ENCODE peak calls at places on chromosome X, in eight cellular contexts. One of them, this sample, is unnamed. For H3K36me3, the result is how much of the 10 kb centered on the place peaks cover.

GRCh38 chrX:140563893-140564292 is 59.0 kb upstream of the SOX3 start:
- DNase-seq in esophagus squamous epithelium: no peak
- DNase-seq in ovary: no peak
- DNase-seq in astrocyte: no peak
- DNase-seq in osteoblast: no peak
- DNase-seq in heart left ventricle: no peak
- DNase-seq in IMR-90: no peak
- DNase-seq in right atrium auricular region: no peak
- DNase-seq in this sample: no peak

GRCh38 chrX:138986235-138986634 is 274.7 kb upstream of the FGF13 start:
- DNase-seq in esophagus squamous epithelium: no peak
- DNase-seq in ovary: no peak
- DNase-seq in astrocyte: peak
- DNase-seq in osteoblast: no peak
- DNase-seq in heart left ventricle: no peak
- DNase-seq in IMR-90: no peak
- DNase-seq in right atrium auricular region: no peak
- DNase-seq in this sample: no peak

GRCh38 chrX:119410027-119410819 is 11.1 kb downstream of the SLC25A43 start:
- DNase-seq in esophagus squamous epithelium: peak
- DNase-seq in ovary: peak
- DNase-seq in astrocyte: peak
- DNase-seq in osteoblast: no peak
- DNase-seq in heart left ventricle: no peak
- DNase-seq in IMR-90: peak
- DNase-seq in right atrium auricular region: peak
- DNase-seq in this sample: no peak

GRCh38 chrX:6685489-6685888 is 150.6 kb upstream of the VCX3A start:
- DNase-seq in esophagus squamous epithelium: no peak
- DNase-seq in ovary: no peak
- DNase-seq in astrocyte: no peak
- DNase-seq in osteoblast: no peak
- DNase-seq in heart left ventricle: no peak
- DNase-seq in IMR-90: no peak
- DNase-seq in right atrium auricular region: no peak
- DNase-seq in this sample: no peak

GRCh38 chrX:66635360-66635759 is 3.5 kb downstream of the EDA2R start:
- DNase-seq in esophagus squamous epithelium: no peak
- DNase-seq in ovary: no peak
- DNase-seq in astrocyte: peak
- DNase-seq in osteoblast: peak
- DNase-seq in heart left ventricle: no peak
- DNase-seq in IMR-90: peak
- DNase-seq in right atrium auricular region: no peak
- DNase-seq in this sample: no peak

GRCh38 chrX:82585868-82586267 is 922.2 kb upstream of the POU3F4 start:
- DNase-seq in esophagus squamous epithelium: no peak
- DNase-seq in ovary: no peak
- DNase-seq in astrocyte: no peak
- DNase-seq in osteoblast: no peak
- DNase-seq in heart left ventricle: no peak
- DNase-seq in IMR-90: no peak
- DNase-seq in right atrium auricular region: no peak
- DNase-seq in this sample: no peak

GRCh38 chrX:100625985-100626491 is 10.6 kb downstream of the TSPAN6 start:
- DNase-seq in esophagus squamous epithelium: no peak
- DNase-seq in ovary: no peak
- DNase-seq in astrocyte: peak
- DNase-seq in osteoblast: no peak
- DNase-seq in heart left ventricle: no peak
- DNase-seq in IMR-90: no peak
- DNase-seq in right atrium auricular region: no peak
- DNase-seq in this sample: no peak

GRCh38 chrX:69210513-69211065 is 45.3 kb upstream of the PJA1 start:
- DNase-seq in esophagus squamous epithelium: no peak
- DNase-seq in ovary: no peak
- DNase-seq in astrocyte: no peak
- DNase-seq in osteoblast: no peak
- DNase-seq in heart left ventricle: no peak
- DNase-seq in IMR-90: peak
- DNase-seq in right atrium auricular region: no peak
- DNase-seq in this sample: no peak

GRCh38 chrX:11188664-11189063 is 77.5 kb downstream of the HCCS start:
- DNase-seq in esophagus squamous epithelium: no peak
- DNase-seq in ovary: no peak
- DNase-seq in astrocyte: peak
- DNase-seq in osteoblast: no peak
- DNase-seq in heart left ventricle: no peak
- DNase-seq in IMR-90: peak
- DNase-seq in right atrium auricular region: no peak
- DNase-seq in this sample: no peak

GRCh38 chrX:72621619-72622485 is 49.2 kb upstream of the HDAC8 start:
- DNase-seq in esophagus squamous epithelium: no peak
- DNase-seq in ovary: no peak
- DNase-seq in astrocyte: peak
- DNase-seq in osteoblast: no peak
- DNase-seq in heart left ventricle: no peak
- DNase-seq in IMR-90: peak
- DNase-seq in right atrium auricular region: no peak
- DNase-seq in this sample: no peak

GRCh38 chrX:32289356-32289755 is 922.0 kb downstream of the DMD start:
- DNase-seq in esophagus squamous epithelium: no peak
- DNase-seq in ovary: no peak
- DNase-seq in astrocyte: no peak
- DNase-seq in osteoblast: no peak
- DNase-seq in heart left ventricle: no peak
- DNase-seq in IMR-90: no peak
- DNase-seq in right atrium auricular region: no peak
- DNase-seq in this sample: no peak

GRCh38 chrX:132480581-132481203 is 8.1 kb downstream of the MBNL3 start:
- DNase-seq in esophagus squamous epithelium: no peak
- DNase-seq in ovary: peak
- DNase-seq in astrocyte: peak
- DNase-seq in osteoblast: peak
- DNase-seq in heart left ventricle: peak
- DNase-seq in IMR-90: peak
- DNase-seq in right atrium auricular region: no peak
- DNase-seq in this sample: no peak

GRCh38 chrX:42694260-42694815 is 83.6 kb downstream of the PPP1R2C start:
- DNase-seq in esophagus squamous epithelium: no peak
- DNase-seq in ovary: no peak
- DNase-seq in astrocyte: no peak
- DNase-seq in osteoblast: no peak
- DNase-seq in heart left ventricle: no peak
- DNase-seq in IMR-90: no peak
- DNase-seq in right atrium auricular region: no peak
- DNase-seq in this sample: no peak

GRCh38 chrX:50180073-50180940 is 20.5 kb downstream of the AKAP4 start:
- DNase-seq in esophagus squamous epithelium: no peak
- DNase-seq in ovary: no peak
- DNase-seq in astrocyte: no peak
- DNase-seq in osteoblast: no peak
- DNase-seq in heart left ventricle: no peak
- DNase-seq in IMR-90: no peak
- DNase-seq in right atrium auricular region: no peak
- DNase-seq in this sample: no peak

GRCh38 chrX:40152706-40153334 is 55.1 kb upstream of the BCOR start:
- DNase-seq in esophagus squamous epithelium: no peak
- DNase-seq in ovary: peak
- DNase-seq in astrocyte: no peak
- DNase-seq in osteoblast: peak
- DNase-seq in heart left ventricle: peak
- DNase-seq in IMR-90: no peak
- DNase-seq in right atrium auricular region: no peak
- DNase-seq in this sample: no peak

GRCh38 chrX:39815621-39816020 is 282.1 kb downstream of the BCOR start:
- DNase-seq in esophagus squamous epithelium: no peak
- DNase-seq in ovary: no peak
- DNase-seq in astrocyte: peak
- DNase-seq in osteoblast: peak
- DNase-seq in heart left ventricle: no peak
- DNase-seq in IMR-90: peak
- DNase-seq in right atrium auricular region: no peak
- DNase-seq in this sample: no peak

GRCh38 chrX:41529221-41529620 is 82.1 kb downstream of the NYX start:
- DNase-seq in esophagus squamous epithelium: no peak
- DNase-seq in ovary: no peak
- DNase-seq in astrocyte: no peak
- DNase-seq in osteoblast: no peak
- DNase-seq in heart left ventricle: no peak
- DNase-seq in IMR-90: no peak
- DNase-seq in right atrium auricular region: no peak
- DNase-seq in this sample: no peak
- H3K36me3 ChIP-seq in esophagus squamous epithelium: under half
- H3K36me3 ChIP-seq in ovary: under half
- H3K36me3 ChIP-seq in astrocyte: under half
- H3K36me3 ChIP-seq in osteoblast: under half
- H3K36me3 ChIP-seq in heart left ventricle: under half
- H3K36me3 ChIP-seq in IMR-90: under half
- H3K36me3 ChIP-seq in right atrium auricular region: under half
- H3K36me3 ChIP-seq in this sample: under half

DNA sequence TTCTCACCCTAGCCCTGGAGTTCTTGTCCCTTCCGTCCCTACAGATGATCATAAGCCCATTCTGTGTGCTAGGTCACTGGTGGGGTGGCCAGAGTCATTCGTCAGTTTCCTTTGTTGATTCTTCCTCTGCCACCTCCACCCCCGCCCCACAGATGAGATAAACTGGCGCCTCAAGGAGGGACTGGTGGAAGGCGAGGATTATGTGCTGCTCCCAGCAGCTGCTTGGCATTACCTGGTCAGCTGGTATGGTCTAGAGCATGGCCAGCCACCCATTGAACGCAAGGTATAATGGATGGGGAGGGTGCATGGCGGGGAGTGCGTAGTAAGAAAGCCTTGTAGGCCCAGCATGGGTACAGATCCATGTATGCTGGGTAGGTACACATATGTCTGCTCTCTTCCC is 6.4 kb downstream of the USP11 start:
- DNase-seq in esophagus squamous epithelium: no peak
- DNase-seq in ovary: no peak
- DNase-seq in astrocyte: no peak
- DNase-seq in osteoblast: no peak
- DNase-seq in heart left ventricle: no peak
- DNase-seq in IMR-90: no peak
- DNase-seq in right atrium auricular region: no peak
- DNase-seq in this sample: no peak
- H3K4me3 ChIP-seq in esophagus squamous epithelium: no peak
- H3K4me3 ChIP-seq in ovary: no peak
- H3K4me3 ChIP-seq in astrocyte: no peak
- H3K4me3 ChIP-seq in osteoblast: no peak
- H3K4me3 ChIP-seq in heart left ventricle: no peak
- H3K4me3 ChIP-seq in IMR-90: no peak
- H3K4me3 ChIP-seq in right atrium auricular region: no peak
- H3K4me3 ChIP-seq in this sample: no peak

GRCh38 chrX:1400731-1401471 is 9.0 kb upstream of the SLC25A6 start:
- DNase-seq in esophagus squamous epithelium: no peak
- DNase-seq in ovary: peak
- DNase-seq in astrocyte: no peak
- DNase-seq in osteoblast: no peak
- DNase-seq in heart left ventricle: peak
- DNase-seq in IMR-90: no peak
- DNase-seq in right atrium auricular region: no peak
- DNase-seq in this sample: no peak

GRCh38 chrX:1401611-1402430 is 9.9 kb upstream of the SLC25A6 start:
- DNase-seq in esophagus squamous epithelium: no peak
- DNase-seq in ovary: peak
- DNase-seq in astrocyte: no peak
- DNase-seq in osteoblast: no peak
- DNase-seq in heart left ventricle: peak
- DNase-seq in IMR-90: no peak
- DNase-seq in right atrium auricular region: no peak
- DNase-seq in this sample: no peak

GRCh38 chrX:1407035-1407434 is 15.1 kb upstream of the SLC25A6 start:
- DNase-seq in esophagus squamous epithelium: no peak
- DNase-seq in ovary: no peak
- DNase-seq in astrocyte: no peak
- DNase-seq in osteoblast: no peak
- DNase-seq in heart left ventricle: no peak
- DNase-seq in IMR-90: no peak
- DNase-seq in right atrium auricular region: no peak
- DNase-seq in this sample: no peak

GRCh38 chrX:1400049-1400448 is 8.1 kb upstream of the SLC25A6 start:
- DNase-seq in esophagus squamous epithelium: no peak
- DNase-seq in ovary: no peak
- DNase-seq in astrocyte: no peak
- DNase-seq in osteoblast: no peak
- DNase-seq in heart left ventricle: no peak
- DNase-seq in IMR-90: no peak
- DNase-seq in right atrium auricular region: no peak
- DNase-seq in this sample: no peak

GRCh38 chrX:1403228-1403627 is 11.3 kb upstream of the SLC25A6 start:
- DNase-seq in esophagus squamous epithelium: no peak
- DNase-seq in ovary: peak
- DNase-seq in astrocyte: no peak
- DNase-seq in osteoblast: no peak
- DNase-seq in heart left ventricle: peak
- DNase-seq in IMR-90: no peak
- DNase-seq in right atrium auricular region: no peak
- DNase-seq in this sample: no peak
- H3K36me3 ChIP-seq in esophagus squamous epithelium: under half
- H3K36me3 ChIP-seq in ovary: under half
- H3K36me3 ChIP-seq in astrocyte: under half
- H3K36me3 ChIP-seq in osteoblast: half or more
- H3K36me3 ChIP-seq in heart left ventricle: half or more
- H3K36me3 ChIP-seq in IMR-90: under half
- H3K36me3 ChIP-seq in right atrium auricular region: under half
- H3K36me3 ChIP-seq in this sample: under half

GRCh38 chrX:22958250-22958649 is 41.5 kb upstream of the DDX53 start:
- DNase-seq in esophagus squamous epithelium: no peak
- DNase-seq in ovary: no peak
- DNase-seq in astrocyte: no peak
- DNase-seq in osteoblast: no peak
- DNase-seq in heart left ventricle: no peak
- DNase-seq in IMR-90: no peak
- DNase-seq in right atrium auricular region: no peak
- DNase-seq in this sample: no peak

GRCh38 chrX:22968494-22968893 is 31.3 kb upstream of the DDX53 start:
- DNase-seq in esophagus squamous epithelium: no peak
- DNase-seq in ovary: no peak
- DNase-seq in astrocyte: no peak
- DNase-seq in osteoblast: no peak
- DNase-seq in heart left ventricle: no peak
- DNase-seq in IMR-90: no peak
- DNase-seq in right atrium auricular region: no peak
- DNase-seq in this sample: no peak

GRCh38 chrX:22959204-22959920 is 40.4 kb upstream of the DDX53 start:
- DNase-seq in esophagus squamous epithelium: no peak
- DNase-seq in ovary: no peak
- DNase-seq in astrocyte: no peak
- DNase-seq in osteoblast: no peak
- DNase-seq in heart left ventricle: no peak
- DNase-seq in IMR-90: no peak
- DNase-seq in right atrium auricular region: no peak
- DNase-seq in this sample: no peak

DNA sequence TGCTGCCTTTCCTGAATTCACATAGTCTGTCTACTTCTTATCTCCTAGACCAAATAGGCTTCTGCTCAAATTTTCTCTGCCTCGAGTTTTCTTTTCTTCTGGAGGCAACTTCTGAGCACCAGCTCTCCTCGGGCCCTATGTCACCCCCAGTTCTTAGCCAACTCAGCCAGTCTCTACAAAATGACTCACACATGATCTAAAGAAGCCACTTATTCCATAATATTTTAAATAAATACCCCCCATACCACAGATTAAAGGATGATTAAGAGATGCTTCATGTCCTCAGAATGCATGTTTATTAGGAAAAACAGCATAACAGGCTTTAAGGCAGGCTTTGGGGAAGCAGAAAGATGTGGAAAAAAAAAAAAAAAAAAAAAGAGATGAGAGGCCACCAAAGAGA is 36.6 kb upstream of the DDX53 start:
- DNase-seq in esophagus squamous epithelium: no peak
- DNase-seq in ovary: no peak
- DNase-seq in astrocyte: no peak
- DNase-seq in osteoblast: no peak
- DNase-seq in heart left ventricle: no peak
- DNase-seq in IMR-90: peak
- DNase-seq in right atrium auricular region: no peak
- DNase-seq in this sample: no peak
- H3K4me3 ChIP-seq in esophagus squamous epithelium: no peak
- H3K4me3 ChIP-seq in ovary: no peak
- H3K4me3 ChIP-seq in astrocyte: no peak
- H3K4me3 ChIP-seq in osteoblast: no peak
- H3K4me3 ChIP-seq in heart left ventricle: no peak
- H3K4me3 ChIP-seq in IMR-90: no peak
- H3K4me3 ChIP-seq in right atrium auricular region: no peak
- H3K4me3 ChIP-seq in this sample: no peak

This sample was measured in thoracic aorta.